ENCODE peak calls at places on chromosomes 13 and 19, in nine cellular contexts. T is ELR, R is Caco-2, P is GM23248, L is left colon, G is T-helper 1 cell, D is Calu3, U is transverse colon, N is posterior cingulate gyrus. H is an unnamed sample.
A peak's percentile ranks its signal among the peaks of the same experiment; 100 is the strongest.

GRCh38 chr13:81048026-81048461 is 707.1 kb upstream of the SPRY2 start:
- DNase-seq in T (peak; percentile 6), P (no peak), R (no peak), L (no peak), N (no peak), U (no peak), G (no peak), D (no peak), H (no peak)

GRCh38 chr19:34409189-34410164 is 5.3 kb downstream of the PDCD2L start:
- DNase-seq in N (no peak), D (no peak), P (no peak), G (no peak), R (no peak), U (no peak), L (no peak), T (no peak), H (no peak)

GRCh38 chr13:50483416-50483815 is 360.1 kb downstream of the DLEU7 start:
- DNase-seq in T (no peak), U (no peak), R (no peak), P (no peak), L (no peak), N (no peak), G (no peak), D (no peak), H (no peak)

GRCh38 chr13:111952814-111953213 is 114.1 kb upstream of the SOX1 start:
- DNase-seq in R (no peak), D (no peak), U (no peak), G (no peak), N (no peak), P (no peak), L (no peak), T (no peak), H (no peak)

GRCh38 chr19:37691881-37692504 is 27.6 kb downstream of the ZNF607 start:
- DNase-seq in L (peak; percentile 85), U (peak; percentile 84), R (peak; percentile 81), D (no peak), G (peak; percentile 67), P (peak; percentile 94), N (peak; percentile 86), T (peak; percentile 42), H (no peak)

GRCh38 chr19:4374451-4375163 is 25.7 kb downstream of the SH3GL1 start:
- DNase-seq in G (no peak), D (peak; percentile 75), R (peak; percentile 66), P (peak; percentile 96), T (peak; percentile 96), L (peak; percentile 48), U (peak; percentile 70), N (no peak), H (peak; percentile 96)

GRCh38 chr13:21637296-21637695 is 33.3 kb upstream of the MICU2 start:
- DNase-seq in D (peak; percentile 86), G (no peak), T (peak; percentile 91), L (peak; percentile 78), N (peak; percentile 19), R (no peak), P (peak; percentile 24), U (peak; percentile 86), H (peak; percentile 88)

GRCh38 chr19:30361107-30361447 is 11.1 kb upstream of the ZNF536 start:
- DNase-seq in D (no peak), R (no peak), G (no peak), U (no peak), T (no peak), N (no peak), L (no peak), P (no peak), H (no peak)

GRCh38 chr13:48770372-48770771 is 116.6 kb downstream of the CYSLTR2 start:
- DNase-seq in R (no peak), T (no peak), L (no peak), P (no peak), U (no peak), D (no peak), N (no peak), G (no peak), H (no peak)

GRCh38 chr19:51983361-51983760 is 3.3 kb downstream of the ZNF350 start:
- DNase-seq in U (no peak), G (no peak), D (no peak), P (no peak), R (no peak), L (no peak), T (no peak), N (no peak), H (no peak)

GRCh38 chr13:28586585-28587540 is 72.1 kb upstream of the POMP start:
- DNase-seq in N (no peak), U (no peak), T (no peak), G (no peak), L (no peak), R (no peak), P (no peak), D (no peak), H (no peak)

GRCh38 chr19:39223703-39224279 is 19.7 kb upstream of the SYCN start:
- DNase-seq in L (no peak), P (peak; percentile 58), N (no peak), T (peak; percentile 31), G (no peak), R (peak; percentile 70), U (no peak), D (peak; percentile 38), H (peak; percentile 28)

GRCh38 chr13:102688306-102688973 is 6.4 kb downstream of the METTL21C start:
- DNase-seq in U (no peak), D (no peak), P (no peak), G (no peak), R (no peak), T (no peak), N (no peak), L (no peak), H (no peak)

GRCh38 chr19:43783636-43784035 is 2.9 kb upstream of the KCNN4 start:
- DNase-seq in T (no peak), U (no peak), P (no peak), L (no peak), G (no peak), D (no peak), R (no peak), N (no peak), H (no peak)

GRCh38 chr13:94950303-94950702 is 238.0 kb upstream of the SOX21 start:
- DNase-seq in N (no peak), G (no peak), L (no peak), P (peak; percentile 3), T (no peak), U (no peak), D (no peak), R (peak; percentile 22), H (no peak)

GRCh38 chr19:56603829-56604228 is 8.7 kb downstream of the ZNF71 start:
- DNase-seq in T (no peak), R (no peak), N (peak; percentile 46), U (no peak), G (no peak), P (peak; percentile 57), D (no peak), L (no peak), H (no peak)

GRCh38 chr13:31310781-31311180 is 111.0 kb downstream of the B3GLCT start:
- DNase-seq in P (no peak), T (no peak), U (no peak), L (no peak), D (no peak), N (no peak), G (no peak), R (no peak), H (no peak)

GRCh38 chr13:95426631-95427030 is 125.4 kb upstream of the ABCC4 start:
- DNase-seq in R (no peak), T (no peak), N (no peak), P (no peak), D (no peak), U (no peak), L (no peak), G (no peak), H (no peak)

GRCh38 chr19:46489445-46490272 is 6.0 kb downstream of the PNMA8B start:
- DNase-seq in D (no peak), P (peak; percentile 78), N (peak; percentile 65), R (no peak), L (no peak), G (no peak), T (no peak), U (peak; percentile 26), H (peak; percentile 15)

GRCh38 chr13:109494955-109495354 is 291.4 kb downstream of the IRS2 start:
- DNase-seq in D (no peak), P (peak; percentile 91), T (peak; percentile 81), L (no peak), R (no peak), N (no peak), U (no peak), G (no peak), H (peak; percentile 81)

GRCh38 chr13:40141859-40142555 is 486.5 kb downstream of the COG6 start:
- DNase-seq in N (no peak), D (no peak), G (no peak), U (no peak), R (no peak), L (no peak), T (no peak), P (no peak), H (peak; percentile 18)